ENCODE peak calls at places on chromosomes 5 and 9, in six cellular contexts. B is esophagus squamous epithelium, U is Peyer's patch, M is H1, C is sigmoid colon, G is A549. V is an unnamed sample. For H3K4me1, the result is how much of the 10 kb centered on the place peaks cover.

GRCh38 chr5:92687793-92688467 is 893.1 kb downstream of the NR2F1-AS1 start:
- DNase-seq in G (peak), U (no peak), B (no peak), C (no peak), M (peak), V (no peak)

GRCh38 chr5:179822444-179822990 is 1.8 kb downstream of the SQSTM1 start:
- DNase-seq in G (no peak), B (no peak), C (peak), M (no peak), U (peak), V (no peak)

GRCh38 chr9:85258823-85259370 is 482.9 kb downstream of the AGTPBP1 start:
- DNase-seq in M (peak), G (peak), C (no peak), B (no peak), U (no peak), V (no peak)

GRCh38 chr5:42894057-42894456 is 82.4 kb upstream of the SELENOP start:
- DNase-seq in G (peak), M (peak), C (no peak), B (no peak), U (no peak), V (no peak)

GRCh38 chr5:135481908-135482307 is 29.8 kb upstream of the TIFAB start:
- DNase-seq in M (no peak), U (no peak), C (no peak), B (no peak), G (no peak), V (no peak)

GRCh38 chr5:80959768-80960442 is at the start of gene RASGRF2:
- DNase-seq in U (peak), B (no peak), C (peak), G (peak), M (no peak), V (no peak)

GRCh38 chr5:142696379-142696778 is 10.5 kb upstream of the FGF1 start:
- DNase-seq in U (no peak), G (no peak), B (no peak), C (no peak), M (no peak), V (no peak)

GRCh38 chr9:114305189-114305555 is 17.7 kb upstream of the ORM1 start:
- DNase-seq in G (no peak), U (no peak), C (peak), B (no peak), M (no peak), V (no peak)

GRCh38 chr5:137372386-137373160 is 126.6 kb downstream of the SPOCK1 start:
- DNase-seq in U (no peak), M (no peak), G (no peak), C (no peak), B (no peak), V (no peak)

GRCh38 chr9:20351715-20352114 is 270.6 kb downstream of the MLLT3 start:
- DNase-seq in G (no peak), M (no peak), C (no peak), B (no peak), U (no peak), V (no peak)

GRCh38 chr9:117325789-117326185 is 89.1 kb downstream of the ASTN2 start:
- DNase-seq in G (no peak), M (no peak), U (no peak), C (no peak), B (no peak), V (no peak)

GRCh38 chr5:172211676-172212075 is 17.7 kb downstream of the EFCAB9 start:
- DNase-seq in M (no peak), G (no peak), U (no peak), B (no peak), C (no peak), V (no peak)

GRCh38 chr5:172213126-172213525 is 19.2 kb downstream of the EFCAB9 start:
- DNase-seq in C (no peak), M (no peak), B (no peak), G (no peak), U (no peak), V (no peak)

GRCh38 chr5:172209714-172210113 is 15.7 kb downstream of the EFCAB9 start:
- DNase-seq in B (no peak), C (no peak), U (no peak), G (no peak), M (no peak), V (no peak)
- TF ChIP-seq POLR2A in B (no peak), C (no peak), U (no peak), G (no peak), M (no peak), V (no peak)

GRCh38 chr9:94922691-94923107 is 196.2 kb downstream of the AOPEP start:
- DNase-seq in C (peak), B (no peak), G (peak), U (no peak), M (no peak), V (peak)

GRCh38 chr9:94921072-94921471 is 194.6 kb downstream of the AOPEP start:
- DNase-seq in M (no peak), B (no peak), U (no peak), C (peak), G (peak), V (no peak)

GRCh38 chr9:94921656-94922055 is 195.2 kb downstream of the AOPEP start:
- DNase-seq in C (no peak), U (no peak), B (no peak), G (no peak), M (no peak), V (no peak)

GRCh38 chr9:94923333-94924089 is 197.0 kb downstream of the AOPEP start:
- DNase-seq in B (no peak), C (no peak), G (no peak), M (no peak), U (no peak), V (no peak)

GRCh38 chr9:94922098-94922607 is 195.7 kb downstream of the AOPEP start:
- DNase-seq in M (no peak), G (peak), B (no peak), U (no peak), C (peak), V (no peak)
- H3K4me3 ChIP-seq in M (no peak), G (peak), B (no peak), U (no peak), C (no peak), V (no peak)

GRCh38 chr9:14306672-14307646 is 7.0 kb downstream of the NFIB start:
- DNase-seq in C (no peak), G (no peak), M (no peak), U (no peak), B (no peak), V (no peak)
- H3K4me1 ChIP-seq in C (under half), G (half or more), M (under half), U (under half), B (under half), V (under half)

DNA sequence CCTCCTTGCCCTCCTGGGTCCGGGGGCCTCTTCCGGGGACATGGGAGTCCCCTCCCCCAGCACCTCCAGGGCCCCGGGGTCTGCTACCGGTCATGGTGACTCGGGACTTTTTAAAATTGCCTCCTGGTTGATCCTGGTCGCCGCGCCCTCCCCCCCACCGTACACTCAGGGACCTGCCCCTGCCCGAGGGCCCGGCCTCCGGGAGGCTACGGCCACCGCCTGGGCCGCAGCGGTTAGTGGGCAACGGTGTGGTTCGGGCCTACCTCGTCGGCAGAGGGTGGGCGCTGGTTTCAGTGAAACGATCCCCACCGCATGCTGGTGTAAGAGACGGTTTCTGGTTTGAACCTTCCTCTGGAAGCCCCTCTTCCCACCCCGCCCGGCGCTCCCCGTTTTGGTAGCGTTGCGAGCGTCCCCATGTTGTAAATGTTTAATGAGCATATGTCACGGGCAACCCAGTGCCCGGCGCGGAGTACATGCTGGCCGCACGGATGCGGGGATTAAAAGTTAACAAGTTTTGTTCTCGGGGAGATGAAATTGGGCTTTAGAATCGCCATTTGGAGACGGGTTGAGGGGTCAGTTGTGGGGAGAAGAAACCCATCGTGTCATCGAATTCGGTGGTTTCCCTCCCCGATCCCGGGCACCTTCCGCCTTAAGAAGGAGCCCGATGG is 1.2 kb downstream of the LARP1 start:
- DNase-seq in G (peak), M (no peak), U (peak), C (peak), B (no peak), V (no peak)
- TF ChIP-seq POLR2A in G (no peak), M (peak), U (no peak), C (no peak), B (no peak), V (no peak)

DNA sequence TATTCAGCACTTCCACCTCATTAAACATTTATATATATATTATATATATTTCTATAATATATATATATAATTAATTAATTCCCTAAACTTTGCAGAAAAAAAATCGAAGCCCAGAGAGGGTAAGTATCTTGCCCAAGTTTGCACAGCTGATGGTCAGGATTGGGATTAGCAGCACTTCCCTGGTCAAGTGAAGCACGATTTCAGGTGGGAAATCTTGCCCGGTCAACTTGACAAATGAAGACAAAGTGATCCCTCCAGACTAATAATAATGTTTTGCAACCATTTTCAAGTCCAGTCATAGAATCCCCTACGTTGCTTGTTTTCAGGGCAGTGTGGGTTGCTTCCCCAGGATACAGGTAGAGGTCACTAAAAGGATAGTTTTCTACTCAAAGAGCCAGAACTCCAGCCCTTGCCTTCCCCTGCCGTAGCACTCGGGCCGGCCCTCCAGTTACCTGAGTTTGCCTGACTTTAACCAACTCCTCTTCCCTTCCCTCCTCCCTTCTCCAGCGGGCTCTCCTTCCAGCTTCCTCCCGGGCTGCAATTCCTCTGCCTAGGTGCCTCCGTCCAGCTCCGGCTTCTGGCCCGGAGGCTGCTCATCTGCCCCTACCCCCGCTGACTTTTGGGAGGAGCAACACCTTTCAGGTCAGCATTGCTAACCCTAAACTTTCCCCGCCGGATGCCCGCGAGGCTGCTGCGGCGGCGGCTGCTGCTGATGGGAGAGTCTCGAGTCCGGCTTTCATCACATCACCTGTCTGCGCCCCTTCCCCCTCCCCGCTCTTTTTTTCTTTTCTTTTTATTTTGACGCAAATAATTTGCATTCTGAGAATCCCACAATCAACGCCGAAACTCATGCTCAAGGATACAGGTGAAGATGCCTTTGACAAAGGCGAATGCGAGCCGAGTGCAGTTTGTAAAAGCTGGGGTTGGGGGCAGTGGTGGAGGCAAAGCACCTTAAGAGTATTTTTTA is 928 bp downstream of the PRLR start:
- DNase-seq in U (peak), C (no peak), M (peak), B (no peak), G (peak), V (no peak)
- H3K4me3 ChIP-seq in U (peak), C (peak), M (peak), B (peak), G (peak), V (peak)

DNA sequence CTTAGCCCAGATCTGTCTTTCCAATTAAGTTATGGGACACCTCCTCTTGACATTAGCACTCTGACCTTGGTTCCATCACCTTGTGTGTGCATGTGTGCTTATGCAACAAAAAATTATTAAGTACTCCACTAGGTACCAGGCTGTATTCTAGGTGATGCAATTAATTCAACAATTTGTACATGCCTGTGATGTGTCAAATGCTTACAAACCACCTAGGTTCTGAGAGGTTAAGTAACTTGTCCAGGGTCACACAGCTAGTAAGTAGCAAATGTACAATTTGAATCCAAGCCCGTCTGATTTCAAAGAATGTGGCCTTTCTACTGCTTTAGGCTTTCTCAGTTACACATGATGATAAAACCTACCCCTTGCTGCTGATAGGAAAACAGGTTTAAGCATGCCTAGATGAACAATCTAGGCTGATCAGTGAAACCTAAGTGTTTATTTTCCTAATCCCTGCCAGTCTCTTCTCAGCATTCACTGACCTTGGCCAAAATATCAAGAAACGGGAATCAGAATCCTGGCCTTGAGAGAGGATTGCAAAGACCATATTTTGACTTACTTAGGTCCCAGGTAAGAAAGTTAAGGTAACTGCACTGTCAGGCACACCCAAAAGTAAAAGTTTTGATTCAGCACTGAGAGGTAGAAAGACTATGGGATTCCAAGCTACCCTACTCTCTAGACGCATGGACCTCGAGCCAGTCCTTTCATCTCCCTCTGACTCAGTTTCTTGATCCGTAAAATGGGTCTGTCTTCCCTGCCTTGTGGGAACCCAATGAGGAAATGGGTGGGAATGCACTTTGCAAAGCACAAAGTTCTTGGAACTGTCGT is 999 bp downstream of the TBC1D2 start:
- DNase-seq in U (no peak), G (no peak), M (no peak), B (no peak), C (no peak), V (no peak)
- H3K4me1 ChIP-seq in U (under half), G (half or more), M (under half), B (under half), C (under half), V (half or more)

GRCh38 chr5:140302786-140303639 is at the start of gene PFDN1:
- DNase-seq in G (peak), C (peak), M (peak), B (peak), U (peak), V (peak)
- TF ChIP-seq POLR2A in G (peak), C (peak), M (peak), B (no peak), U (peak), V (no peak)

GRCh38 chr5:160514191-160514590 is 92.5 kb downstream of the PTTG1 start:
- DNase-seq in U (no peak), C (no peak), B (no peak), G (no peak), M (no peak), V (no peak)
- H3K4me3 ChIP-seq in U (no peak), C (no peak), B (no peak), G (no peak), M (no peak), V (no peak)

GRCh38 chr5:34929150-34929719 is at the start of gene DNAJC21:
- DNase-seq in M (peak), B (peak), G (peak), C (peak), U (peak), V (peak)

GRCh38 chr5:34930527-34930844 is 1.1 kb downstream of the DNAJC21 start:
- DNase-seq in C (no peak), U (no peak), B (no peak), G (no peak), M (no peak), V (no peak)

GRCh38 chr5:34930870-34931269 is 1.5 kb downstream of the DNAJC21 start:
- DNase-seq in C (no peak), U (no peak), G (no peak), B (no peak), M (no peak), V (no peak)

GRCh38 chr5:34928267-34928666 is 1.1 kb upstream of the DNAJC21 start:
- DNase-seq in M (no peak), G (no peak), U (no peak), C (no peak), B (no peak), V (no peak)

DNA sequence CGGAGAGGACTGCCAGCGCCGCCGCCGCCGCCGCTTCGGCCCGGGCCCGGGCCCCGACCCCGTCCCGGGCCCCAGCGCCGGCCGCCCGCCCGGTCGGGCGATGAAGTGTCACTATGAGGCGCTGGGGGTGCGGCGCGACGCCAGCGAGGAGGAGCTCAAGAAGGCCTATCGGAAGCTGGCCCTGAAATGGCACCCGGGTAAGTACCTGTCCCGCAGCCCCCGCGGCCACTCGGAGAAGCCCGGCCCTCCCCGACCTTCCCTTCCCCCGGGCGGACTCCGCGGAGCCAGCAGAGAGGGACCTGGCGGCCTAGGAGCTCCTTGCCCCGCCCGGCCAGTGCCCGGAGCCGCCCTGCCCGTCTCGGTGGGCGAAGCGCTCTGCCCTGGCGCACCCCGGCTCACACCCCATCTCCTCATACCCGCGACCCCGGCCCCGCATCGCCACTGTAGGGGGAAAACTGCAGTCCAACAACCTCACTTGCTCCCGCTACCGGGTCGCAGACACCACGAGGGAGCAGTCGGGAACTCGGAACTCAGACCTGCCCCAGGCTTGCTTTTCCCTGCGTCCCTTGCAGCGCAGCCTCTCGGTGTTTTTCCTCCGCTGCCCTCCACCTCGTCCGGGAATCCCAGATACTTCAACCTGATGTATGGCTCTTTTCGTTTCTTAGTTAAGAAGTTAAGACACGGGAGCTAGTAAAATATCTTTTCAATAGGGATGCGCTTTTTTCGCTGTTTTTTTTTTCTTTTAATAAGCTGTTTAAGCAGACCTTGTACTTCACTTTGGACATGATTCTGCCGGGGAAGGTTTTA is 564 bp downstream of the DNAJC21 start:
- DNase-seq in B (peak), G (peak), C (peak), U (peak), M (peak), V (peak)
- H3K4me1 ChIP-seq in B (under half), G (under half), C (under half), U (under half), M (under half), V (under half)

V was measured in vagina.